ENCODE peak calls at places on chromosomes 3 and 15, in six cellular contexts. Q is OCI-LY7, B is islet precursor cell, D is cardiac muscle cell, H is cerebellar nuclear complex, Y is SW 1271. K is an unnamed sample.

GRCh38 chr15:80699981-80700380 is 4.9 kb downstream of the ABHD17C start:
- DNase-seq in Q (no peak), B (no peak), D (no peak), H (no peak), Y (no peak), K (no peak)

GRCh38 chr3:21779909-21780308 is 28.9 kb upstream of the ZNF385D start:
- DNase-seq in Q (no peak), B (no peak), D (peak), H (no peak), Y (no peak), K (no peak)

GRCh38 chr3:81300324-81300927 is 461.0 kb downstream of the GBE1 start:
- DNase-seq in Q (no peak), B (no peak), D (no peak), H (no peak), Y (no peak), K (no peak)

GRCh38 chr3:32502089-32502943 is at the start of gene CMTM6:
- DNase-seq in Q (peak), B (peak), D (peak), H (no peak), Y (peak), K (peak)

GRCh38 chr3:160755776-160756304 is at the start of gene PPM1L:
- DNase-seq in Q (peak), B (peak), D (peak), H (no peak), Y (no peak), K (peak)

GRCh38 chr3:70374179-70374578 is 61.7 kb upstream of the MDFIC2 start:
- DNase-seq in Q (no peak), B (no peak), D (no peak), H (no peak), Y (no peak), K (no peak)

GRCh38 chr3:184717608-184717995 is 5.7 kb upstream of the MAGEF1 start:
- DNase-seq in Q (no peak), B (no peak), D (no peak), H (no peak), Y (no peak), K (no peak)

GRCh38 chr3:25515131-25515530 is 87.1 kb downstream of the RARB start:
- DNase-seq in Q (no peak), B (no peak), D (no peak), H (no peak), Y (no peak), K (no peak)

GRCh38 chr15:84725001-84725491 is 9.1 kb upstream of the SEC11A start:
- DNase-seq in Q (peak), B (peak), D (peak), H (no peak), Y (no peak), K (no peak)

GRCh38 chr3:150407818-150408231 is 273 bp upstream of the TSC22D2 start:
- DNase-seq in Q (no peak), B (no peak), D (peak), H (no peak), Y (peak), K (no peak)

GRCh38 chr3:78029775-78030174 is 989.9 kb downstream of the ROBO2 start:
- DNase-seq in Q (no peak), B (no peak), D (no peak), H (no peak), Y (no peak), K (no peak)

GRCh38 chr3:135084404-135084803 is 289.3 kb downstream of the EPHB1 start:
- DNase-seq in Q (no peak), B (no peak), D (no peak), H (no peak), Y (no peak), K (no peak)

GRCh38 chr15:41881925-41882688 is 11.7 kb downstream of the SPTBN5 start:
- DNase-seq in Q (no peak), B (peak), D (peak), H (no peak), Y (no peak), K (peak)

GRCh38 chr3:58528629-58529028 is 8.4 kb downstream of the ACOX2 start:
- DNase-seq in Q (no peak), B (peak), D (peak), H (no peak), Y (no peak), K (no peak)

GRCh38 chr15:83734487-83734886 is 80.6 kb downstream of the ADAMTSL3 start:
- DNase-seq in Q (no peak), B (peak), D (peak), H (no peak), Y (no peak), K (no peak)

GRCh38 chr15:70362911-70363310 is 265.2 kb upstream of the TLE3 start:
- DNase-seq in Q (peak), B (peak), D (peak), H (no peak), Y (no peak), K (peak)

GRCh38 chr15:20352241-20353200 is 189.1 kb downstream of the GOLGA6L6 start:
- DNase-seq in Q (no peak), B (no peak), D (no peak), H (no peak), Y (no peak), K (no peak)

GRCh38 chr15:77871838-77872371 is 205.6 kb downstream of the TBC1D2B start:
- DNase-seq in Q (no peak), B (no peak), D (no peak), H (no peak), Y (no peak), K (peak)

GRCh38 chr3:82783188-82783587 is 1021.7 kb upstream of the GBE1 start:
- DNase-seq in Q (no peak), B (no peak), D (no peak), H (no peak), Y (no peak), K (no peak)

GRCh38 chr15:39088186-39088585 is 492.7 kb upstream of the THBS1 start:
- DNase-seq in Q (no peak), B (no peak), D (no peak), H (no peak), Y (no peak), K (no peak)

GRCh38 chr3:144018776-144019175 is 47.2 kb downstream of the DIPK2A start:
- DNase-seq in Q (no peak), B (no peak), D (peak), H (no peak), Y (no peak), K (no peak)

GRCh38 chr15:100842756-100843730 is 36.6 kb upstream of the ALDH1A3 start:
- DNase-seq in Q (no peak), B (peak), D (peak), H (no peak), Y (no peak), K (no peak)

GRCh38 chr3:88307666-88308065 is 157.9 kb downstream of the C3orf38 start:
- DNase-seq in Q (no peak), B (no peak), D (no peak), H (no peak), Y (no peak), K (peak)

GRCh38 chr3:170232266-170232665 is 10.0 kb downstream of the PRKCI start:
- DNase-seq in Q (peak), B (no peak), D (peak), H (no peak), Y (no peak), K (no peak)

GRCh38 chr3:14329842-14330241 is 72.6 kb upstream of the SLC6A6 start:
- DNase-seq in Q (peak), B (no peak), D (no peak), H (no peak), Y (no peak), K (no peak)

GRCh38 chr3:133479895-133480669 is 80.2 kb downstream of the BFSP2 start:
- DNase-seq in Q (peak), B (peak), D (no peak), H (no peak), Y (no peak), K (no peak)

GRCh38 chr3:101635345-101635744 is 41.6 kb downstream of the ZBTB11 start:
- DNase-seq in Q (no peak), B (no peak), D (no peak), H (no peak), Y (no peak), K (no peak)

GRCh38 chr15:71800835-71801745 is 9.3 kb upstream of the NR2E3 start:
- DNase-seq in Q (peak), B (peak), D (peak), H (no peak), Y (no peak), K (no peak)

GRCh38 chr3:139425745-139426400 is 36.4 kb upstream of the COPB2 start:
- DNase-seq in Q (no peak), B (no peak), D (no peak), H (no peak), Y (no peak), K (no peak)

GRCh38 chr15:39028069-39028468 is 463.5 kb upstream of the RASGRP1 start:
- DNase-seq in Q (no peak), B (peak), D (peak), H (no peak), Y (no peak), K (no peak)

GRCh38 chr3:137769321-137770065 is 5.4 kb downstream of the SOX14 start:
- DNase-seq in Q (no peak), B (no peak), D (no peak), H (no peak), Y (no peak), K (no peak)

GRCh38 chr15:88983861-88984429 is 70.8 kb upstream of the MFGE8 start:
- DNase-seq in Q (no peak), B (no peak), D (no peak), H (no peak), Y (no peak), K (no peak)

GRCh38 chr3:34646911-34647465 is 848.6 kb downstream of the PDCD6IP start:
- DNase-seq in Q (no peak), B (no peak), D (no peak), H (no peak), Y (no peak), K (no peak)

GRCh38 chr15:75063889-75064288 is 40.5 kb downstream of the PPCDC start:
- DNase-seq in Q (no peak), B (no peak), D (no peak), H (no peak), Y (no peak), K (no peak)

K was measured in glutamatergic neuron.